ENCODE peak calls at places on chromosomes 11 and 22, in ten cellular contexts. S, B, L, V, F, H, X, W, Y and R are unnamed samples.

GRCh38 chr11:103091024-103091423 is 936 bp downstream of the DCUN1D5 start:
- DNase-seq in L (no peak), S (no peak), W (peak), Y (no peak), H (no peak), B (no peak), X (no peak), F (no peak), V (no peak), R (no peak)

GRCh38 chr22:42945027-42945426 is 69.9 kb downstream of the PACSIN2 start:
- DNase-seq in B (no peak), L (no peak), W (no peak), V (no peak), H (no peak), F (no peak), S (no peak), Y (no peak), X (no peak), R (peak)

GRCh38 chr22:24514241-24515024 is 19.3 kb downstream of the UPB1 start:
- DNase-seq in W (no peak), X (no peak), V (no peak), L (no peak), Y (no peak), F (no peak), B (no peak), H (no peak), S (no peak), R (peak)

GRCh38 chr22:45742866-45743450 is 71.3 kb downstream of the ATXN10 start:
- DNase-seq in L (no peak), V (no peak), B (no peak), X (no peak), W (no peak), S (peak), F (peak), Y (no peak), H (no peak), R (peak)

GRCh38 chr22:42330953-42331525 is 60.6 kb upstream of the TCF20 start:
- DNase-seq in S (no peak), L (no peak), H (no peak), B (no peak), V (no peak), Y (no peak), F (no peak), W (peak), X (no peak), R (no peak)

GRCh38 chr11:12001152-12001551 is 7.3 kb downstream of the DKK3 start:
- DNase-seq in S (no peak), H (no peak), L (no peak), W (peak), V (no peak), F (no peak), Y (no peak), B (no peak), X (no peak), R (no peak)

GRCh38 chr11:34523053-34523452 is 9.5 kb upstream of the ELF5 start:
- DNase-seq in V (no peak), F (no peak), W (no peak), L (no peak), S (no peak), X (no peak), Y (no peak), B (no peak), H (no peak), R (no peak)

GRCh38 chr11:63838150-63838681 is 694 bp upstream of the MARK2 start:
- DNase-seq in W (no peak), S (no peak), V (no peak), L (no peak), X (no peak), B (no peak), H (no peak), F (no peak), Y (no peak), R (peak)

GRCh38 chr11:129374081-129374992 is 1.3 kb upstream of the BARX2 start:
- DNase-seq in X (no peak), F (no peak), Y (no peak), V (no peak), S (no peak), W (no peak), H (no peak), B (no peak), L (no peak), R (no peak)

GRCh38 chr22:23241562-23242472 is 61.5 kb downstream of the BCR start:
- DNase-seq in W (no peak), X (no peak), S (no peak), H (no peak), Y (no peak), B (no peak), V (no peak), L (no peak), F (no peak), R (peak)

GRCh38 chr22:32745251-32745995 is 56.1 kb upstream of the TIMP3 start:
- DNase-seq in X (no peak), Y (peak), H (no peak), F (peak), V (no peak), W (no peak), S (no peak), L (no peak), B (peak), R (no peak)

GRCh38 chr22:45882881-45883810 is 93.8 kb downstream of the WNT7B start:
- DNase-seq in L (no peak), H (no peak), W (no peak), S (no peak), B (no peak), X (no peak), V (no peak), F (no peak), Y (no peak), R (peak)

GRCh38 chr22:25484498-25484897 is 80.0 kb upstream of the GRK3 start:
- DNase-seq in Y (no peak), V (peak), X (no peak), W (no peak), B (no peak), H (no peak), S (no peak), L (no peak), F (no peak), R (no peak)

GRCh38 chr22:29151316-29151715 is 54.4 kb upstream of the EMID1 start:
- DNase-seq in W (no peak), S (no peak), F (no peak), X (no peak), Y (no peak), B (no peak), H (no peak), L (no peak), V (no peak), R (peak)

GRCh38 chr11:68954970-68955958 is 25.5 kb downstream of the MRGPRD start:
- DNase-seq in B (peak), W (no peak), V (no peak), Y (no peak), H (no peak), F (peak), X (no peak), S (no peak), L (no peak), R (no peak)

GRCh38 chr22:49964136-49964492 is 3.5 kb downstream of the PIM3 start:
- DNase-seq in B (no peak), F (no peak), V (no peak), H (no peak), L (no peak), Y (no peak), W (no peak), S (no peak), X (peak), R (peak)